ENCODE peak calls at places on chromosome 6, in five cellular contexts. C is NT2/D1, H is HepG2, R is H1, O is GM12878. Y is an unnamed sample.

GRCh38 chr6:98136333-98136732 is 698.0 kb upstream of the POU3F2 start:
- DNase-seq in R (no peak), O (no peak), C (no peak), H (no peak), Y (no peak)

GRCh38 chr6:99110004-99110403 is 162.3 kb upstream of the FBXL4 start:
- DNase-seq in H (no peak), R (no peak), O (no peak), C (no peak), Y (no peak)

GRCh38 chr6:41466437-41466990 is 79.7 kb upstream of the FOXP4 start:
- DNase-seq in R (no peak), C (no peak), O (no peak), H (no peak), Y (no peak)

GRCh38 chr6:137731960-137732616 is 135.0 kb upstream of the TNFAIP3 start:
- DNase-seq in R (no peak), O (no peak), C (no peak), H (peak; percentile 99), Y (no peak)

GRCh38 chr6:14822012-14822553 is 423.8 kb upstream of the JARID2 start:
- DNase-seq in H (no peak), R (no peak), C (no peak), O (no peak), Y (no peak)

GRCh38 chr6:38715016-38715809 is at the start of gene DNAH8:
- DNase-seq in R (no peak), C (no peak), O (no peak), H (no peak), Y (no peak)

GRCh38 chr6:45472383-45472782 is 94.6 kb upstream of the SUPT3H start:
- DNase-seq in O (no peak), C (no peak), R (no peak), H (no peak), Y (no peak)

GRCh38 chr6:163180874-163181541 is 233.5 kb upstream of the QKI start:
- DNase-seq in R (peak; percentile 46), H (peak; percentile 91), O (no peak), C (peak; percentile 15), Y (peak; percentile 72)

GRCh38 chr6:168058691-168059551 is 20.1 kb downstream of the FRMD1 start:
- DNase-seq in R (no peak), O (no peak), H (no peak), C (no peak), Y (peak; percentile 62)

GRCh38 chr6:162068340-162068739 is 659.2 kb downstream of the PRKN start:
- DNase-seq in O (no peak), H (no peak), R (no peak), C (no peak), Y (no peak)

GRCh38 chr6:22878706-22879105 is 309.3 kb downstream of the HDGFL1 start:
- DNase-seq in C (no peak), H (no peak), R (no peak), O (no peak), Y (no peak)

GRCh38 chr6:148423601-148424270 is 81.1 kb downstream of the SASH1 start:
- DNase-seq in O (no peak), H (no peak), C (no peak), R (no peak), Y (no peak)

GRCh38 chr6:156160788-156161150 is 616.4 kb upstream of the ARID1B start:
- DNase-seq in H (no peak), C (no peak), O (no peak), R (no peak), Y (no peak)

GRCh38 chr6:161161889-161162624 is 111.8 kb downstream of the AGPAT4 start:
- DNase-seq in H (no peak), R (no peak), C (no peak), O (no peak), Y (no peak)

GRCh38 chr6:43771858-43772570 is 2.0 kb downstream of the VEGFA start:
- DNase-seq in O (no peak), R (no peak), H (peak; percentile 51), C (no peak), Y (peak; percentile 74)

GRCh38 chr6:25882066-25882496 is 8.0 kb upstream of the SLC17A3 start:
- DNase-seq in O (no peak), H (no peak), C (no peak), R (peak; percentile 57), Y (no peak)

GRCh38 chr6:10441655-10442009 is 26.8 kb upstream of the TFAP2A start:
- DNase-seq in R (no peak), O (no peak), H (no peak), C (no peak), Y (no peak)

GRCh38 chr6:8082954-8083858 is 19.0 kb upstream of the BLOC1S5 start:
- DNase-seq in H (no peak), R (no peak), C (no peak), O (no peak), Y (no peak)

GRCh38 chr6:10154251-10154650 is 260.6 kb downstream of the TFAP2A start:
- DNase-seq in O (no peak), C (no peak), R (no peak), H (no peak), Y (no peak)

GRCh38 chr6:1094306-1094705 is 217.6 kb upstream of the FOXQ1 start:
- DNase-seq in R (no peak), H (no peak), O (no peak), C (no peak), Y (no peak)

GRCh38 chr6:113879186-113880096 is 22.3 kb downstream of the MARCKS start:
- DNase-seq in H (peak; percentile 67), R (no peak), O (peak; percentile 47), C (no peak), Y (peak; percentile 74)

GRCh38 chr6:139311826-139312225 is 20.0 kb upstream of the TXLNB start:
- DNase-seq in R (no peak), H (no peak), O (no peak), C (no peak), Y (no peak)

GRCh38 chr6:73030257-73030656 is 195.0 kb downstream of the KHDC1L start:
- DNase-seq in H (no peak), O (peak; percentile 2), R (no peak), C (no peak), Y (no peak)

GRCh38 chr6:93786474-93787330 is 367.3 kb upstream of the EPHA7 start:
- DNase-seq in H (no peak), C (peak; percentile 73), R (peak; percentile 76), O (no peak), Y (no peak)

GRCh38 chr6:114419175-114419574 is 76.4 kb upstream of the HS3ST5 start:
- DNase-seq in O (peak; percentile 4), R (no peak), H (peak; percentile 52), C (no peak), Y (no peak)

GRCh38 chr6:106257195-106257594 is 68.4 kb downstream of the ATG5 start:
- DNase-seq in H (no peak), R (no peak), O (no peak), C (no peak), Y (no peak)
- TF ChIP-seq SUZ12 in H (no peak), R (no peak), O (no peak), C (no peak), Y (no peak)

GRCh38 chr6:4355241-4355640 is 219.9 kb upstream of the ECI2 start:
- DNase-seq in R (no peak), O (no peak), C (no peak), H (no peak), Y (no peak)
- TF ChIP-seq SUZ12 in R (no peak), O (no peak), C (no peak), H (no peak), Y (no peak)

GRCh38 chr6:169520104-169520503 is 181.7 kb downstream of the WDR27 start:
- DNase-seq in C (no peak), R (no peak), H (no peak), O (no peak), Y (no peak)
- TF ChIP-seq SUZ12 in C (no peak), R (no peak), H (no peak), O (no peak), Y (no peak)

GRCh38 chr6:52834481-52834880 is 6.1 kb downstream of the GSTA5 start:
- DNase-seq in R (no peak), O (no peak), H (no peak), C (no peak), Y (no peak)
- TF ChIP-seq SUZ12 in R (no peak), O (no peak), H (no peak), C (no peak), Y (no peak)

DNA sequence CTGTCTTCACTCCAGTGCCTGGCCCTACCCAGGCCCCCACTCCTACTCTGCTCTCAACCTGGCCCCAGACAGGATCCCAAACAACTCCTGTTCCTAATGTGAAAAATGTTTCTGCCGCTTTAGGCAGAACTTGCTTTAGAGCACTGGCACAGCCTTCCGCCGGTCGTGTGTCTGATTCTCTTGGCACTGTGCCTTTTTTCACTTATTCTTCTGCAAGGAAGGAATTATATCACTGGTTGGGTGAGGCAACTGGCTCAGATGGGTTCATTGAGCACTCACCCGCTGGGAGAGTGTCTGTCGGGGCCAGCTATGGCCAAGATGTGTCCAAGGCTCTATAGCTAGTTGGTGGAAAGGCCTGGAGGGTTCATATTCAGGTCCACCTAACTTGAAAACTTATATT is 33.6 kb upstream of the HLA-A start:
- DNase-seq in O (no peak), R (no peak), H (no peak), C (no peak), Y (no peak)
- TF ChIP-seq SUZ12 in O (no peak), R (no peak), H (no peak), C (no peak), Y (no peak)

DNA sequence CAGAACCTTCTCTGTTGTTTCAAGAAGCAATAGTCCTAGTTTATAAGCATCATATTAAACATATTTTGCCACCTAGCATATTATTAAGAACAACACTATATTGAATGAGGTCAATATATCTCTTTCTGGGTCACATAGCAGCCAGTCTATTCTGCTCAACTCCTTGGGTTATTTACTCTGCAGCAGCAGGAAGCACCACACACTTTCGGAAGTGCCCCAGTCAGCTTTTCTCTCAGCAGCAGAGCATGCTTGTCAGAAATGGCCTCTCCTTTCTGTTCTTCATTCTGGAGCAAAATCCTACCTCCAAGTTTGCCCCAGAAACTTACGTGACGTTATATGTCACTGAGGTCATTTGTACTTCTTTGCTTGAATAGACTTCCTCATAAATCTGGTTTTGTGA is 22.7 kb downstream of the CFAP206 start:
- DNase-seq in R (no peak), H (no peak), O (no peak), C (no peak), Y (no peak)
- TF ChIP-seq SUZ12 in R (no peak), H (no peak), O (no peak), C (no peak), Y (no peak)

GRCh38 chr6:109182590-109182989 is 87.3 kb downstream of the CEP57L1 start:
- DNase-seq in H (peak; percentile 31), O (no peak), C (no peak), R (no peak), Y (no peak)
- TF ChIP-seq SUZ12 in H (no peak), O (no peak), C (no peak), R (no peak), Y (no peak)

GRCh38 chr6:85126448-85127178 is 323.3 kb upstream of the NT5E start:
- DNase-seq in R (peak; percentile 31), C (peak; percentile 42), O (no peak), H (peak; percentile 52), Y (peak; percentile 78)
- TF ChIP-seq SUZ12 in R (no peak), C (no peak), O (no peak), H (no peak), Y (no peak)

GRCh38 chr6:19301980-19302379 is 535.2 kb upstream of the ID4 start:
- DNase-seq in O (no peak), R (no peak), H (no peak), C (no peak), Y (no peak)
- TF ChIP-seq SUZ12 in O (no peak), R (no peak), H (no peak), C (no peak), Y (no peak)

Y was measured in HEK293T.